ENCODE peak calls at places on chromosome 17, in six cellular contexts. One of them, this sample, is unnamed.
A peak's percentile ranks its signal among the peaks of the same experiment; 100 is the strongest.

GRCh38 chr17:79981090-79981489 is 54.6 kb downstream of the TBC1D16 start:
- DNase-seq in lower lobe of right lung: peak; percentile 15
- DNase-seq in adipocyte: no peak
- DNase-seq in BE2C: no peak
- DNase-seq in fibroblast of lung: no peak
- DNase-seq in right cardiac atrium: peak; percentile 33
- DNase-seq in this sample: peak; percentile 49

GRCh38 chr17:40317345-40317873 is 8.4 kb downstream of the RARA start:
- DNase-seq in lower lobe of right lung: no peak
- DNase-seq in adipocyte: peak; percentile 86
- DNase-seq in BE2C: peak; percentile 73
- DNase-seq in fibroblast of lung: peak; percentile 65
- DNase-seq in right cardiac atrium: peak; percentile 80
- DNase-seq in this sample: no peak

GRCh38 chr17:82892869-82893565 is 53.2 kb upstream of the ZNF750 start:
- DNase-seq in lower lobe of right lung: peak; percentile 68
- DNase-seq in adipocyte: no peak
- DNase-seq in BE2C: no peak
- DNase-seq in fibroblast of lung: peak; percentile 45
- DNase-seq in right cardiac atrium: peak; percentile 82
- DNase-seq in this sample: no peak

GRCh38 chr17:19409509-19409908 is 1.5 kb upstream of the RNF112 start:
- DNase-seq in lower lobe of right lung: no peak
- DNase-seq in adipocyte: peak; percentile 71
- DNase-seq in BE2C: no peak
- DNase-seq in fibroblast of lung: no peak
- DNase-seq in right cardiac atrium: no peak
- DNase-seq in this sample: no peak

GRCh38 chr17:74833501-74834361 is 26.0 kb downstream of the GRIN2C start:
- DNase-seq in lower lobe of right lung: peak; percentile 63
- DNase-seq in adipocyte: peak; percentile 36
- DNase-seq in BE2C: no peak
- DNase-seq in fibroblast of lung: no peak
- DNase-seq in right cardiac atrium: peak; percentile 46
- DNase-seq in this sample: no peak

GRCh38 chr17:34763727-34764665 is 184.6 kb downstream of the TMEM132E start:
- DNase-seq in lower lobe of right lung: no peak
- DNase-seq in adipocyte: no peak
- DNase-seq in BE2C: no peak
- DNase-seq in fibroblast of lung: no peak
- DNase-seq in right cardiac atrium: no peak
- DNase-seq in this sample: no peak

GRCh38 chr17:74280093-74280513 is 6.1 kb downstream of the DNAI2 start:
- DNase-seq in lower lobe of right lung: peak; percentile 55
- DNase-seq in adipocyte: no peak
- DNase-seq in BE2C: no peak
- DNase-seq in fibroblast of lung: no peak
- DNase-seq in right cardiac atrium: peak; percentile 61
- DNase-seq in this sample: no peak

GRCh38 chr17:10836145-10836544 is 1.7 kb downstream of the PIRT start:
- DNase-seq in lower lobe of right lung: no peak
- DNase-seq in adipocyte: no peak
- DNase-seq in BE2C: no peak
- DNase-seq in fibroblast of lung: no peak
- DNase-seq in right cardiac atrium: no peak
- DNase-seq in this sample: no peak

GRCh38 chr17:82838386-82839063 is 1.3 kb downstream of the ZNF750 start:
- DNase-seq in lower lobe of right lung: peak; percentile 90
- DNase-seq in adipocyte: peak; percentile 54
- DNase-seq in BE2C: no peak
- DNase-seq in fibroblast of lung: peak; percentile 36
- DNase-seq in right cardiac atrium: no peak
- DNase-seq in this sample: peak; percentile 20

GRCh38 chr17:64653325-64653984 is 8.7 kb downstream of the SMURF2 start:
- DNase-seq in lower lobe of right lung: no peak
- DNase-seq in adipocyte: peak; percentile 82
- DNase-seq in BE2C: no peak
- DNase-seq in fibroblast of lung: peak; percentile 70
- DNase-seq in right cardiac atrium: no peak
- DNase-seq in this sample: no peak

GRCh38 chr17:3609689-3610088 is 478 bp upstream of the TRPV1 start:
- DNase-seq in lower lobe of right lung: no peak
- DNase-seq in adipocyte: no peak
- DNase-seq in BE2C: no peak
- DNase-seq in fibroblast of lung: no peak
- DNase-seq in right cardiac atrium: no peak
- DNase-seq in this sample: no peak

DNA sequence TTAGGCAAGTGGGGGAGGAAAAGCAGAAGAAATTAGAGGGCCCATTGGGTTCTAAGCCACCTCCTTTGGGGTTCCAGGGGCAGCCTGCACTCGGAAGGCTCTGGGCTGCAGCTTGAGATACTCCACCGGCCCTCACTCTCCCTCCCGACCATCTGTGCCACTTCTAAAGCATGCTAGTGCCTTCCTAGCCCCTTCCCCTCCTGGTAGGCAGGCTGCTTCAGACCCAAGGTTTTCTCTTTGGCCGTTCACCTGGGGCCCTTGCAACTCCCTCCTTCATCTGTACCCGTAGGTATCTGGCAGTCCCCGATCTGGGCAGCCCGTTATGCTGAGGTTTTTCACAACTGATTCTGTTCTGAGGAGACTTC is 98.5 kb downstream of the RAB11FIP4 start:
- DNase-seq in lower lobe of right lung: no peak
- DNase-seq in adipocyte: no peak
- DNase-seq in BE2C: no peak
- DNase-seq in fibroblast of lung: no peak
- DNase-seq in right cardiac atrium: no peak
- DNase-seq in this sample: no peak
- H3K4me1 ChIP-seq in lower lobe of right lung: peaks cover 75% of the 10 kb centered on the region
- H3K4me1 ChIP-seq in adipocyte: no peaks in the 10 kb centered on the region
- H3K4me1 ChIP-seq in BE2C: no peaks in the 10 kb centered on the region
- H3K4me1 ChIP-seq in fibroblast of lung: peaks cover 4% of the 10 kb centered on the region
- H3K4me1 ChIP-seq in right cardiac atrium: no peaks in the 10 kb centered on the region
- H3K4me1 ChIP-seq in this sample: peaks cover 20% of the 10 kb centered on the region

DNA sequence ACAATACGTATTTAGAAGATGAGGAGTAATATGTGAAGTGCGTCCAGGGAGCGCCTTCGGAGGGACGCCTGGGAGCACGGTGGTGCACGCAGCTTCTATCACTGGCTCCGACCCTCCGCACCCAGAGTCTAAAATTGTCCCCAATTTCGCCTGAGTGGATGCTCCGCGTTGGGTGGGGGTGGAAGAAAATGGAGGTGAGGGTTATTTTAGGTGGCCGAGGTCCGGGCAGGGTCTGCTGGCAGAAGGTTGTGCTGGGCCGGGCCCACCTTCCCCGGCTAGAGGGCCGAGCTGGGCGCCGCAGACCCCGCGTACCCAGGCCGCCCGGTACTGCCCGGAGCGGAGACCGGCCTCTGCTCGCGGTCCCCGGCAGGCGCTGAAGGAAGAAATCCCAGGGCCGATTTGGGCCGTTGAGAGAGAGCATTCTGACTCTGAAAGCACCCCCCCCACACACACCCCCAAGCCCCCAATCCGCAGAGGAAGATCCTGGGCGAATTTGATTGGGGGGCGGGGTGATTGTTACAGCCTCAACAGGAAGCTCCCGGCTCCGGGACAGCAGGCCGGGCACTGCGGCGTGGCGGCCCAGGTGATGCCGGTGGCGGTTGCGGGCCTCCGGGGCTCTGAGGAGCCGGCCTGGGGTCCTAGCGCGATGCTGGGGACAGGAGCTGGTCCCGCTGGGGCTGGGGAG is 3.1 kb downstream of the BAHCC1 start:
- DNase-seq in lower lobe of right lung: no peak
- DNase-seq in adipocyte: no peak
- DNase-seq in BE2C: no peak
- DNase-seq in fibroblast of lung: peak; percentile 62
- DNase-seq in right cardiac atrium: peak; percentile 76
- DNase-seq in this sample: no peak
- H3K4me1 ChIP-seq in lower lobe of right lung: peaks cover 53% of the 10 kb centered on the region
- H3K4me1 ChIP-seq in adipocyte: peaks cover 40% of the 10 kb centered on the region
- H3K4me1 ChIP-seq in BE2C: peaks cover 18% of the 10 kb centered on the region
- H3K4me1 ChIP-seq in fibroblast of lung: peaks cover 30% of the 10 kb centered on the region
- H3K4me1 ChIP-seq in right cardiac atrium: peaks cover 8% of the 10 kb centered on the region
- H3K4me1 ChIP-seq in this sample: peaks cover 9% of the 10 kb centered on the region

DNA sequence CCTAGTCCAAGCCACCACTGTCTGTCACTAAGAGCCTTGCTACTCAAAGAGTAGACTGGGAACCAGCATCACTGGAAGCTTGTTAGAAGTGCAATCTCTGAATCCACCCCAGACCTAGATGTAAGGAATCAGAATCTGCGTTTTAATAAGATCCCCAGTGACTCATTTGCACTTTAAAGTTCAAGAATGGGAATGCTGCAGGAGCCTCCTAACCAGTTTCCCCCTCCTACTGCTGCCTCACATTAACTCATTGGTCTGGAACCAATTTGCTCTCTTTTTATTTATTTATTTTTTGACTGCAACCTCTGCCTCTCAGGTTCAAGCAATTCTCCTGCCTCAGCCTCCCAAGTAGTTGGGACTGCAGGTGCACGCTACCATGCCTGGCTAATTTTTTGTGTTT is 19.8 kb upstream of the LYRM9 start:
- DNase-seq in lower lobe of right lung: no peak
- DNase-seq in adipocyte: no peak
- DNase-seq in BE2C: no peak
- DNase-seq in fibroblast of lung: no peak
- DNase-seq in right cardiac atrium: no peak
- DNase-seq in this sample: no peak
- H3K4me1 ChIP-seq in lower lobe of right lung: no peaks in the 10 kb centered on the region
- H3K4me1 ChIP-seq in adipocyte: no peaks in the 10 kb centered on the region
- H3K4me1 ChIP-seq in BE2C: no peaks in the 10 kb centered on the region
- H3K4me1 ChIP-seq in fibroblast of lung: no peaks in the 10 kb centered on the region
- H3K4me1 ChIP-seq in right cardiac atrium: no peaks in the 10 kb centered on the region
- H3K4me1 ChIP-seq in this sample: no peaks in the 10 kb centered on the region

GRCh38 chr17:28745777-28746473 is 2.1 kb downstream of the TRAF4 start:
- DNase-seq in lower lobe of right lung: peak; percentile 62
- DNase-seq in adipocyte: peak; percentile 38
- DNase-seq in BE2C: no peak
- DNase-seq in fibroblast of lung: no peak
- DNase-seq in right cardiac atrium: no peak
- DNase-seq in this sample: peak; percentile 95
- H3K4me1 ChIP-seq in lower lobe of right lung: peaks cover 85% of the 10 kb centered on the region
- H3K4me1 ChIP-seq in adipocyte: peaks cover 36% of the 10 kb centered on the region
- H3K4me1 ChIP-seq in BE2C: peaks cover 12% of the 10 kb centered on the region
- H3K4me1 ChIP-seq in fibroblast of lung: peaks cover 9% of the 10 kb centered on the region
- H3K4me1 ChIP-seq in right cardiac atrium: peaks cover 3% of the 10 kb centered on the region
- H3K4me1 ChIP-seq in this sample: peaks cover 24% of the 10 kb centered on the region

GRCh38 chr17:77842906-77843249 is 115.6 kb upstream of the TNRC6C start:
- DNase-seq in lower lobe of right lung: peak; percentile 13
- DNase-seq in adipocyte: no peak
- DNase-seq in BE2C: no peak
- DNase-seq in fibroblast of lung: no peak
- DNase-seq in right cardiac atrium: no peak
- DNase-seq in this sample: peak; percentile 45
- H3K4me1 ChIP-seq in lower lobe of right lung: no peaks in the 10 kb centered on the region
- H3K4me1 ChIP-seq in adipocyte: peaks cover 10% of the 10 kb centered on the region
- H3K4me1 ChIP-seq in BE2C: no peaks in the 10 kb centered on the region
- H3K4me1 ChIP-seq in fibroblast of lung: no peaks in the 10 kb centered on the region
- H3K4me1 ChIP-seq in right cardiac atrium: peaks cover 11% of the 10 kb centered on the region
- H3K4me1 ChIP-seq in this sample: peaks cover 18% of the 10 kb centered on the region

DNA sequence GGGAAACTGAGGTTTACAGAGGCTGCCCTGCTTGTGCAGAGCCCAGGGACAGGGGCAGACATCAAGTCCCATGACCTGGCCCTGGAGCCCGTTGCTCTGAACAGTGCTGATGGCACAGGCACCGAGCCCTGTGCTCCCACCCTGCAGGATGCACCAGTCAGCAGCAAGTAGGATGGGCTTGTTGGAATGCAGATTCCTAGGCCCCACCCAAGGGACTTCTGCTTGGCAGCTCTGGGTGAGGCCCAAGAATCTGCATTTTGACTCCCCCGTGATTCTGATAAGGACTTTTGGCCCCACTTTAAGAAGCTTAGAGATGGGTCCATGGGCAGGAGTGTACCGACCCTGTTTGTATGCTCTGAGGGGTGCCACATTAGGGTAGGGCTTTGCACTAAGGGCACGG is 23.3 kb downstream of the LASP1 start:
- DNase-seq in lower lobe of right lung: no peak
- DNase-seq in adipocyte: no peak
- DNase-seq in BE2C: no peak
- DNase-seq in fibroblast of lung: no peak
- DNase-seq in right cardiac atrium: no peak
- DNase-seq in this sample: no peak
- H3K4me1 ChIP-seq in lower lobe of right lung: peaks cover 67% of the 10 kb centered on the region
- H3K4me1 ChIP-seq in adipocyte: peaks cover 48% of the 10 kb centered on the region
- H3K4me1 ChIP-seq in BE2C: peaks cover 10% of the 10 kb centered on the region
- H3K4me1 ChIP-seq in fibroblast of lung: peaks cover 27% of the 10 kb centered on the region
- H3K4me1 ChIP-seq in right cardiac atrium: peaks cover 26% of the 10 kb centered on the region
- H3K4me1 ChIP-seq in this sample: no peaks in the 10 kb centered on the region

GRCh38 chr17:1486802-1487695 is 5.4 kb downstream of the MYO1C start:
- DNase-seq in lower lobe of right lung: peak; percentile 90
- DNase-seq in adipocyte: peak; percentile 70
- DNase-seq in BE2C: no peak
- DNase-seq in fibroblast of lung: peak; percentile 34
- DNase-seq in right cardiac atrium: peak; percentile 94
- DNase-seq in this sample: no peak

GRCh38 chr17:1488826-1489275 is 3.6 kb downstream of the MYO1C start:
- DNase-seq in lower lobe of right lung: no peak
- DNase-seq in adipocyte: no peak
- DNase-seq in BE2C: no peak
- DNase-seq in fibroblast of lung: no peak
- DNase-seq in right cardiac atrium: no peak
- DNase-seq in this sample: no peak

GRCh38 chr17:1485748-1486376 is 6.6 kb downstream of the MYO1C start:
- DNase-seq in lower lobe of right lung: peak; percentile 83
- DNase-seq in adipocyte: peak; percentile 79
- DNase-seq in BE2C: no peak
- DNase-seq in fibroblast of lung: peak; percentile 49
- DNase-seq in right cardiac atrium: peak; percentile 91
- DNase-seq in this sample: no peak

GRCh38 chr17:1490643-1491405 is 1.7 kb downstream of the MYO1C start:
- DNase-seq in lower lobe of right lung: peak; percentile 86
- DNase-seq in adipocyte: peak; percentile 78
- DNase-seq in BE2C: peak; percentile 40
- DNase-seq in fibroblast of lung: peak; percentile 34
- DNase-seq in right cardiac atrium: peak; percentile 91
- DNase-seq in this sample: no peak

DNA sequence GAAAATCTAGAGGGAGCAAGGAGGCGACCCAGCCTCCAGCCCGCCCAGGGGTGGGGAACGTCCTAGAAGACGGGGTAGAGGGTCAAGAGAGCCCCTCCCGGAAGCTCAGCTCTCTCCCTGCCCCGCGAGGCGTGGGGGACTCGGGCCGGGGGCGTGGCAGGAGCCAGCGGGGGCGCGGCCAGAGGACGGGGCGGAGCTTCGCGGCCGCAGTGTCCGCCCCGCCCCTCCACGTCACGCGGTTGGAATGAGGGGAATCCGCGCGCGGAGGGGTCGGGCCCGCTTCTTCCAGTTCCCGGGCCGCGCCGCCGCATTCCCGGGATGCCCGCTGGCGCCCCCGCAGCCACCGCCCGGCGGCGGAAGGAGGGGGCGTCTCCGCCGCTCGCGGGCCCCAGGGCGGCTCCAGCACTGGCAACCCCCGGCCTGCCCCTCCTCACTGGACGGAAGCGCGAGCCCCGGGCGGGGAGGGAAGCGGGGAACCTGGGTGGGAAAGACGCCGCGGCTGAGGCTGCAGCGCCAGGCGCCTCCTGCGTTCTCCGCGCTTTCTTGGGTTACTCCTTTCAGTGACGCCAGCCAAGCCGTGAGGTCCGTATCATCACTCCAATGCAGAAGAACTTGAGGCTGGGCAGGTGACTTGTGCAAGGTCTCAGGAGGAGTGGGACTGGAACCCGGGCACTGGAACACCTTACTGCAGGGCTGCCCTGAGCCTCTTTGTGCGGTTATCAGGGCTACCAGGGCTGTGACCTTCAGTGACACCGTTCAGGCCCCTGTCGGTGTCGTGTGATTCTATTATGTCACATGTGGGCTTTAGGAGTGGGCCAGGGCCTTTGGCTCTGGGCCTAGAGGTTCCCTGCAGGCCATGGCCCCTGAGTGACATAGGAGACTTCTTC is 4.3 kb downstream of the MYO1C start:
- DNase-seq in lower lobe of right lung: peak; percentile 88
- DNase-seq in adipocyte: peak; percentile 98
- DNase-seq in BE2C: peak; percentile 69
- DNase-seq in fibroblast of lung: peak; percentile 80
- DNase-seq in right cardiac atrium: peak; percentile 97
- DNase-seq in this sample: no peak
- H3K4me1 ChIP-seq in lower lobe of right lung: peaks cover 68% of the 10 kb centered on the region
- H3K4me1 ChIP-seq in adipocyte: peaks cover 49% of the 10 kb centered on the region
- H3K4me1 ChIP-seq in BE2C: peaks cover 2% of the 10 kb centered on the region
- H3K4me1 ChIP-seq in fibroblast of lung: peaks cover 17% of the 10 kb centered on the region
- H3K4me1 ChIP-seq in right cardiac atrium: peaks cover 19% of the 10 kb centered on the region
- H3K4me1 ChIP-seq in this sample: peaks cover 16% of the 10 kb centered on the region